ENCODE peak calls at places on chromosomes 5 and 9, in four cellular contexts. One of them, this sample, is unnamed.

GRCh38 chr5:14112998-14113652 is 30.0 kb upstream of the TRIO start:
- DNase-seq in pancreas: no peak
- DNase-seq in right lobe of liver: no peak
- DNase-seq in kidney epithelial cell: no peak
- DNase-seq in this sample: no peak

GRCh38 chr9:33080534-33080933 is 4.1 kb upstream of the SMU1 start:
- DNase-seq in pancreas: no peak
- DNase-seq in right lobe of liver: no peak
- DNase-seq in kidney epithelial cell: no peak
- DNase-seq in this sample: no peak

GRCh38 chr5:66757219-66757833 is 161.1 kb downstream of the MAST4 start:
- DNase-seq in pancreas: peak; percentile 54
- DNase-seq in kidney epithelial cell: peak; percentile 21
- DNase-seq in right lobe of liver: no peak
- DNase-seq in this sample: peak; percentile 6

GRCh38 chr5:141476132-141476909 is 555 bp downstream of the PCDHGC3 start:
- DNase-seq in kidney epithelial cell: no peak
- DNase-seq in right lobe of liver: no peak
- DNase-seq in pancreas: peak; percentile 47
- DNase-seq in this sample: peak; percentile 47

GRCh38 chr9:113998529-113999255 is 79.4 kb downstream of the AMBP start:
- DNase-seq in kidney epithelial cell: no peak
- DNase-seq in right lobe of liver: no peak
- DNase-seq in pancreas: no peak
- DNase-seq in this sample: no peak

GRCh38 chr9:91312717-91313325 is 48.9 kb downstream of the AUH start:
- DNase-seq in pancreas: peak; percentile 70
- DNase-seq in kidney epithelial cell: peak; percentile 35
- DNase-seq in right lobe of liver: no peak
- DNase-seq in this sample: no peak

GRCh38 chr5:56414056-56414455 is 180.9 kb upstream of the ANKRD55 start:
- DNase-seq in kidney epithelial cell: no peak
- DNase-seq in right lobe of liver: no peak
- DNase-seq in pancreas: no peak
- DNase-seq in this sample: no peak

GRCh38 chr5:54090495-54091084 is 219.8 kb downstream of the ARL15 start:
- DNase-seq in pancreas: no peak
- DNase-seq in right lobe of liver: no peak
- DNase-seq in kidney epithelial cell: peak; percentile 44
- DNase-seq in this sample: peak; percentile 51

GRCh38 chr5:14166437-14166836 is 23.3 kb downstream of the TRIO start:
- DNase-seq in kidney epithelial cell: no peak
- DNase-seq in right lobe of liver: no peak
- DNase-seq in pancreas: no peak
- DNase-seq in this sample: no peak

GRCh38 chr5:180271205-180271604 is 20.7 kb downstream of the MAPK9 start:
- DNase-seq in right lobe of liver: no peak
- DNase-seq in kidney epithelial cell: no peak
- DNase-seq in pancreas: no peak
- DNase-seq in this sample: no peak

GRCh38 chr9:16154570-16155078 is 601.8 kb downstream of the CCDC171 start:
- DNase-seq in kidney epithelial cell: no peak
- DNase-seq in pancreas: peak; percentile 52
- DNase-seq in right lobe of liver: no peak
- DNase-seq in this sample: no peak

GRCh38 chr5:176500511-176500910 is 36.7 kb downstream of the RNF44 start:
- DNase-seq in right lobe of liver: no peak
- DNase-seq in pancreas: no peak
- DNase-seq in kidney epithelial cell: no peak
- DNase-seq in this sample: no peak

GRCh38 chr5:54804521-54804920 is 180.9 kb downstream of the ESM1 start:
- DNase-seq in right lobe of liver: no peak
- DNase-seq in kidney epithelial cell: no peak
- DNase-seq in pancreas: no peak
- DNase-seq in this sample: no peak

GRCh38 chr5:72541501-72542235 is 34.5 kb upstream of the ZNF366 start:
- DNase-seq in right lobe of liver: no peak
- DNase-seq in kidney epithelial cell: no peak
- DNase-seq in pancreas: no peak
- DNase-seq in this sample: no peak

GRCh38 chr5:6644841-6645240 is 11.6 kb downstream of the SRD5A1 start:
- DNase-seq in kidney epithelial cell: no peak
- DNase-seq in right lobe of liver: no peak
- DNase-seq in pancreas: no peak
- DNase-seq in this sample: no peak

GRCh38 chr5:146797683-146798082 is 80.9 kb downstream of the PPP2R2B start:
- DNase-seq in right lobe of liver: no peak
- DNase-seq in pancreas: no peak
- DNase-seq in kidney epithelial cell: no peak
- DNase-seq in this sample: no peak

DNA sequence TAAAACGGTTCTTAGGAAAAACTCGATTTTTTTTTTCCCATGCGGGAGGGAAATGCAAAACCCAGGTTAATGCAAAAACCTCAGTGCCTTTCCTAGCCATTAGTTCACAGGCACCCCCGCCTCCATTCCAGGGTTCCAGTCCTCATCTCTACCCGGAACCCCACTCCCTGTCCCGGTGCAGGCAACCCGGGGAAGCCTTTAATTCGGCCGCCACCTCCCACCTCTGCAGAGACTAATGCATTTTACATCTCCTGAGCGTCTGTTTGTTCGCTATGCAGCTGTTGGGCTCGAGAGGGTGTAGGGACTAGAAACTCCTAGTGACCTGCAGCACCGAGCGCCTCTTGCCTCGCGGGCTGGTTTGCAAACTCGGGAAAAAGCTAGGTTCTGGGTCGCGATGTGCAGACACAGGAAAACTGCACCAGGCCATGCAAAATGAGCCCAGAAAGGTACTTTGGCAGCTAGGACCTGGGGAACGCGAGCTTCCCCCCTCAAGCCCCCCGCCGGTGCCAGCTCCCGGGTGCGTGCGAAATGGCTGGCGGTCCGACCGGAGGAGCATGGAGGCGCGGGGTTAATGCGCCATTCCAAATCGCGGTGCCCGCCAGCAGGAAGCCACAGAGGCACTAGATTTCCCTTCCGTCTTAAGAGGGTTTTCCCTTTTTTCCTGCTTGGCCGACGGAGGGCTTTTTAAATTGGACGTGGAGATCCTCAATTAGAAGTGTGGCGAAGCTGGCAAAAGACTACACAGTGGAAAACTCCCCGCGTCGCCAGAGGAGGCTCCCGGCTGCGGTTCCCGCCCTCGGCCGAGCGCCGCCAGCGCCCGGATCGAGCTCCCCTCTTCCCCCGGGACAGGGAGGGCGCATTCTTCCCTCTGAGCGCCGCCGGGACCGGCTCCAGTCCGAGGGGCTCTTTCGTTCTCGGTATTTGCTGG is 3.4 kb downstream of the GDNF start:
- DNase-seq in pancreas: no peak
- DNase-seq in right lobe of liver: no peak
- DNase-seq in kidney epithelial cell: no peak
- DNase-seq in this sample: no peak
- H3K27me3 ChIP-seq in pancreas: no peaks in the 10 kb centered on the region
- H3K27me3 ChIP-seq in right lobe of liver: no peaks in the 10 kb centered on the region
- H3K27me3 ChIP-seq in kidney epithelial cell: peaks cover 54% of the 10 kb centered on the region
- H3K27me3 ChIP-seq in this sample: peaks cover 3% of the 10 kb centered on the region

GRCh38 chr5:174409070-174409469 is 315.3 kb upstream of the MSX2 start:
- DNase-seq in kidney epithelial cell: no peak
- DNase-seq in pancreas: no peak
- DNase-seq in right lobe of liver: no peak
- DNase-seq in this sample: no peak
- TF ChIP-seq CTCF in kidney epithelial cell: peak; percentile 5
- TF ChIP-seq CTCF in pancreas: no peak
- TF ChIP-seq CTCF in right lobe of liver: peak; percentile 8
- TF ChIP-seq CTCF in this sample: no peak

DNA sequence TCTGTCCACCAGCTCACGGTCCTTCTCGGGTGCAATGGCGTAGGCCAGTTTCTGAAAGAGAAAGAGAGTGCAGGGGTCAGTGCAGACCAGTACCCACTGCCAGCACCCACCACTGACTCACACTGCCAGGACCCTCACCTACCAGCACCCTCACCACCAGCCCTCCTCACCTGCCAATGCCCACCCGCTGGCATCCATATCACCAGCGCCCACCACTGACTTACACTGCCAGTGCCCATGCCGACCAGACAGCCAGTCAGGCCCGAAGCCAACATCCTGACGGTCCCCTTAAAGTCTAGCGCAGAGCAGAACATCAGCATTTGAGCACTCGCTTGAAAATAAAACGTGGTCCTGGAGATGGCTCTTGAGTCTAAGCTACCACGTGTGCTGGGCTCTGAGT is 44.3 kb downstream of the SLC6A3 start:
- DNase-seq in pancreas: no peak
- DNase-seq in kidney epithelial cell: no peak
- DNase-seq in right lobe of liver: peak; percentile 52
- DNase-seq in this sample: no peak
- H3K27me3 ChIP-seq in pancreas: no peaks in the 10 kb centered on the region
- H3K27me3 ChIP-seq in kidney epithelial cell: peaks cover 15% of the 10 kb centered on the region
- H3K27me3 ChIP-seq in right lobe of liver: no peaks in the 10 kb centered on the region
- H3K27me3 ChIP-seq in this sample: peaks cover 19% of the 10 kb centered on the region

GRCh38 chr9:120946259-120946658 is 19.7 kb upstream of the TRAF1 start:
- DNase-seq in kidney epithelial cell: no peak
- DNase-seq in pancreas: no peak
- DNase-seq in right lobe of liver: no peak
- DNase-seq in this sample: no peak

GRCh38 chr9:120947222-120947621 is 20.6 kb upstream of the TRAF1 start:
- DNase-seq in kidney epithelial cell: no peak
- DNase-seq in pancreas: no peak
- DNase-seq in right lobe of liver: no peak
- DNase-seq in this sample: no peak

GRCh38 chr9:120949290-120949689 is 22.7 kb upstream of the TRAF1 start:
- DNase-seq in pancreas: no peak
- DNase-seq in right lobe of liver: no peak
- DNase-seq in kidney epithelial cell: no peak
- DNase-seq in this sample: no peak

GRCh38 chr9:120950421-120951388 is 24.1 kb upstream of the TRAF1 start:
- DNase-seq in kidney epithelial cell: no peak
- DNase-seq in pancreas: no peak
- DNase-seq in right lobe of liver: no peak
- DNase-seq in this sample: no peak

GRCh38 chr9:120948824-120949223 is 22.2 kb upstream of the TRAF1 start:
- DNase-seq in kidney epithelial cell: no peak
- DNase-seq in pancreas: no peak
- DNase-seq in right lobe of liver: no peak
- DNase-seq in this sample: no peak
- TF ChIP-seq CTCF in kidney epithelial cell: no peak
- TF ChIP-seq CTCF in pancreas: no peak
- TF ChIP-seq CTCF in right lobe of liver: no peak
- TF ChIP-seq CTCF in this sample: no peak

DNA sequence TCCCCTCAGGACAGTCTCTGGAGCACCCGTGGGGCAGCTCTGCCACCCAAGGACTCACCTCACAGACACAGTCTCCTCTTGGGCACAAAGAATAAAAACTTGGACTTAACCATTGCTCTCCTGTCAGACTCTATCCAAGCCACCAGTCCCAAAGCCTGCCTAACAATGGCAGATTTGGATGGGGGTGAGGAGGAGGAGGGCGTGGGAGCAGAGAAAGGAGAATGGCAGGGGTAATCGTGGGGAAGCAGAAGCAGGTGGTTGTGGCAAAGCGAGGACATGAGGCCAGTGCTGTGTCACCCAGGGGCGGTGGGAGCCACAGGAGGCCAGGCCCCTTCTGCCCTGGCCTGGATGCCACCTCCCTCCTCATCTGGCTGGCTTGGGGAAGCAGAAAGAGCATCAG is 5.5 kb upstream of the FAM163B start:
- DNase-seq in right lobe of liver: peak; percentile 18
- DNase-seq in kidney epithelial cell: no peak
- DNase-seq in pancreas: no peak
- DNase-seq in this sample: no peak
- H3K27me3 ChIP-seq in right lobe of liver: no peaks in the 10 kb centered on the region
- H3K27me3 ChIP-seq in kidney epithelial cell: peaks cover 37% of the 10 kb centered on the region
- H3K27me3 ChIP-seq in pancreas: no peaks in the 10 kb centered on the region
- H3K27me3 ChIP-seq in this sample: peaks cover 47% of the 10 kb centered on the region

GRCh38 chr5:165630211-165630866 is 2124.9 kb downstream of the MAT2B start:
- DNase-seq in kidney epithelial cell: peak; percentile 16
- DNase-seq in right lobe of liver: no peak
- DNase-seq in pancreas: peak; percentile 61
- DNase-seq in this sample: peak; percentile 43
- TF ChIP-seq CTCF in kidney epithelial cell: peak; percentile 80
- TF ChIP-seq CTCF in right lobe of liver: peak; percentile 87
- TF ChIP-seq CTCF in pancreas: peak; percentile 85
- TF ChIP-seq CTCF in this sample: peak; percentile 87

DNA sequence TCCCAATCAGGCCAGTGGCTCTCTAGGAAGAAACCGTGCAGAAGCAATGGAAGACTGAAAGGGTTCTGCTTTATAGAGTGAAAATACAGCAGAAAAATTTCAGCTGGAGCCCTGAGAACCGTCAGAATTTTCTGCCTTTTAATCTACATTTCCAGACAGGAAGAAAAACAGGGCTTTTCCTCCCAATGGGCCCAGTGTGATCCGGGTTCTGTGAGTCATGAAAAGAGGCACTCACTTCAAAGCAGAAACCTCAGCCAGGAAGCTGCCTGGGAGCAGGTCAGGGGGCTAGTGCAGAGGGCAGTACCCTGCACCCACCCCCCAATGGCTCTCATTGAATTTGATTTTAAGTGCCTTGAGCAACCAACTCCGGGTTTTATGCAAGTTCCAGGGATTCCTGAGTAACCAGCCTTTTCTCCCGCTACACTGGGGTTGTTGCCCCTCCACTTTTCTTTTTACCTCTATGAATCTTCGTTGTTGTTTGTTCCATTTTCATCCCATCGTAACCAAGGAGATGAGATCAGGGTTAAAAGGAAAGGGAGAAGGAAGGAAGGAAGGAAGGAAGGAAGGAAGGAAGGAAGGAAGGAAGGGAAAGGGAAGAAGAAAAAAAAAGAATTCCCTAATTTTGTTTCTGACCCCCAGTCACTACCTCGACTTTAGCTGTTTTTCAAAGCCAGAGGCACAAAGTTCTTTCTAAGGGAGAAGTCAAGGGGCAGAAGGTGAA is 1.3 kb downstream of the BARHL1 start:
- DNase-seq in right lobe of liver: peak; percentile 5
- DNase-seq in kidney epithelial cell: no peak
- DNase-seq in pancreas: no peak
- DNase-seq in this sample: no peak
- H3K27me3 ChIP-seq in right lobe of liver: peaks cover 11% of the 10 kb centered on the region
- H3K27me3 ChIP-seq in kidney epithelial cell: peaks cover 99% of the 10 kb centered on the region
- H3K27me3 ChIP-seq in pancreas: no peaks in the 10 kb centered on the region
- H3K27me3 ChIP-seq in this sample: peaks cover 92% of the 10 kb centered on the region

DNA sequence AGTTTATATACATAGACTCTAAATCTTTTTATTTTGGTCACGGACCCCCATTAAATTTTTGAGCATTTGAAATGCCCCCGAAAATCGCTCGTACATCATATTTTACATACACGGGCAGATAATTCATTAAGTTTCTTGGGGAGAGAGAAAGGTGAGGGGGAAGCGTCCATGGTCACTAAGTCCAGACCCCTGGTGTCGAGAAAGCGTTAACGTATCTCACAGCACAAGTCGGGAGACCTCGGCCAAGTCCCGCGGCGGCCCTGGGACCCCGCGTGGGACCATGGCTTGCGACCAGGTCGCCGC is 794 bp downstream of the PTBP3 start:
- DNase-seq in right lobe of liver: no peak
- DNase-seq in pancreas: no peak
- DNase-seq in kidney epithelial cell: no peak
- DNase-seq in this sample: no peak
- TF ChIP-seq CTCF in right lobe of liver: no peak
- TF ChIP-seq CTCF in pancreas: no peak
- TF ChIP-seq CTCF in kidney epithelial cell: no peak
- TF ChIP-seq CTCF in this sample: peak; percentile 31